ENCODE peak calls at places on chromosome 1, in six cellular contexts. One of them, this sample, is unnamed.

GRCh38 chr1:54277451-54278355 is 77.7 kb downstream of the MRPL37 start:
- DNase-seq in keratinocyte: no peak
- DNase-seq in cardiac muscle cell: no peak
- DNase-seq in aorta: no peak
- DNase-seq in right cardiac atrium: no peak
- DNase-seq in astrocyte of the cerebellum: no peak
- DNase-seq in this sample: no peak

GRCh38 chr1:153567621-153568366 is 2.1 kb upstream of the S100A2 start:
- DNase-seq in keratinocyte: peak
- DNase-seq in cardiac muscle cell: no peak
- DNase-seq in aorta: no peak
- DNase-seq in right cardiac atrium: no peak
- DNase-seq in astrocyte of the cerebellum: no peak
- DNase-seq in this sample: no peak

GRCh38 chr1:213393860-213394259 is 342.8 kb downstream of the RPS6KC1 start:
- DNase-seq in keratinocyte: no peak
- DNase-seq in cardiac muscle cell: no peak
- DNase-seq in aorta: no peak
- DNase-seq in right cardiac atrium: no peak
- DNase-seq in astrocyte of the cerebellum: no peak
- DNase-seq in this sample: no peak

GRCh38 chr1:182315157-182315556 is 76.4 kb downstream of the GLUL start:
- DNase-seq in keratinocyte: no peak
- DNase-seq in cardiac muscle cell: no peak
- DNase-seq in aorta: no peak
- DNase-seq in right cardiac atrium: no peak
- DNase-seq in astrocyte of the cerebellum: no peak
- DNase-seq in this sample: no peak

GRCh38 chr1:65804584-65804983 is 11.9 kb downstream of the PDE4B start:
- DNase-seq in keratinocyte: no peak
- DNase-seq in cardiac muscle cell: no peak
- DNase-seq in aorta: no peak
- DNase-seq in right cardiac atrium: no peak
- DNase-seq in astrocyte of the cerebellum: no peak
- DNase-seq in this sample: no peak

GRCh38 chr1:199978408-199978940 is 49.0 kb upstream of the NR5A2 start:
- DNase-seq in keratinocyte: no peak
- DNase-seq in cardiac muscle cell: peak
- DNase-seq in aorta: no peak
- DNase-seq in right cardiac atrium: no peak
- DNase-seq in astrocyte of the cerebellum: no peak
- DNase-seq in this sample: no peak

GRCh38 chr1:226443439-226443838 is 35.5 kb upstream of the PARP1 start:
- DNase-seq in keratinocyte: peak
- DNase-seq in cardiac muscle cell: peak
- DNase-seq in aorta: no peak
- DNase-seq in right cardiac atrium: no peak
- DNase-seq in astrocyte of the cerebellum: peak
- DNase-seq in this sample: no peak

GRCh38 chr1:9505142-9505541 is 34.1 kb upstream of the SLC25A33 start:
- DNase-seq in keratinocyte: no peak
- DNase-seq in cardiac muscle cell: no peak
- DNase-seq in aorta: no peak
- DNase-seq in right cardiac atrium: no peak
- DNase-seq in astrocyte of the cerebellum: no peak
- DNase-seq in this sample: no peak

GRCh38 chr1:211469938-211470529 is 21.9 kb downstream of the RD3 start:
- DNase-seq in keratinocyte: peak
- DNase-seq in cardiac muscle cell: peak
- DNase-seq in aorta: peak
- DNase-seq in right cardiac atrium: peak
- DNase-seq in astrocyte of the cerebellum: peak
- DNase-seq in this sample: peak

GRCh38 chr1:77413541-77414335 is 131.9 kb downstream of the AK5 start:
- DNase-seq in keratinocyte: no peak
- DNase-seq in cardiac muscle cell: peak
- DNase-seq in aorta: no peak
- DNase-seq in right cardiac atrium: no peak
- DNase-seq in astrocyte of the cerebellum: no peak
- DNase-seq in this sample: no peak

GRCh38 chr1:183097438-183098051 is 74.3 kb downstream of the LAMC1 start:
- DNase-seq in keratinocyte: no peak
- DNase-seq in cardiac muscle cell: peak
- DNase-seq in aorta: no peak
- DNase-seq in right cardiac atrium: no peak
- DNase-seq in astrocyte of the cerebellum: no peak
- DNase-seq in this sample: peak

GRCh38 chr1:206556748-206557635 is 49.7 kb downstream of the RASSF5 start:
- DNase-seq in keratinocyte: no peak
- DNase-seq in cardiac muscle cell: peak
- DNase-seq in aorta: peak
- DNase-seq in right cardiac atrium: peak
- DNase-seq in astrocyte of the cerebellum: no peak
- DNase-seq in this sample: no peak

GRCh38 chr1:71919812-71920509 is 362.4 kb downstream of the NEGR1 start:
- DNase-seq in keratinocyte: no peak
- DNase-seq in cardiac muscle cell: no peak
- DNase-seq in aorta: no peak
- DNase-seq in right cardiac atrium: no peak
- DNase-seq in astrocyte of the cerebellum: no peak
- DNase-seq in this sample: no peak

GRCh38 chr1:97999320-97999719 is 78.5 kb upstream of the DPYD start:
- DNase-seq in keratinocyte: no peak
- DNase-seq in cardiac muscle cell: peak
- DNase-seq in aorta: no peak
- DNase-seq in right cardiac atrium: no peak
- DNase-seq in astrocyte of the cerebellum: peak
- DNase-seq in this sample: peak

GRCh38 chr1:66248746-66249145 is 285.2 kb upstream of the SGIP1 start:
- DNase-seq in keratinocyte: no peak
- DNase-seq in cardiac muscle cell: no peak
- DNase-seq in aorta: no peak
- DNase-seq in right cardiac atrium: no peak
- DNase-seq in astrocyte of the cerebellum: no peak
- DNase-seq in this sample: no peak

GRCh38 chr1:19591482-19592093 is 52.5 kb upstream of the NBL1 start:
- DNase-seq in keratinocyte: no peak
- DNase-seq in cardiac muscle cell: no peak
- DNase-seq in aorta: no peak
- DNase-seq in right cardiac atrium: no peak
- DNase-seq in astrocyte of the cerebellum: no peak
- DNase-seq in this sample: no peak

GRCh38 chr1:110671323-110671722 is 3.4 kb downstream of the KCNA3 start:
- DNase-seq in keratinocyte: no peak
- DNase-seq in cardiac muscle cell: no peak
- DNase-seq in aorta: no peak
- DNase-seq in right cardiac atrium: no peak
- DNase-seq in astrocyte of the cerebellum: no peak
- DNase-seq in this sample: no peak

GRCh38 chr1:110672753-110673108 is 2.0 kb downstream of the KCNA3 start:
- DNase-seq in keratinocyte: no peak
- DNase-seq in cardiac muscle cell: no peak
- DNase-seq in aorta: no peak
- DNase-seq in right cardiac atrium: no peak
- DNase-seq in astrocyte of the cerebellum: no peak
- DNase-seq in this sample: no peak

GRCh38 chr1:110673197-110673701 is 1.5 kb downstream of the KCNA3 start:
- DNase-seq in keratinocyte: no peak
- DNase-seq in cardiac muscle cell: no peak
- DNase-seq in aorta: no peak
- DNase-seq in right cardiac atrium: no peak
- DNase-seq in astrocyte of the cerebellum: no peak
- DNase-seq in this sample: no peak

GRCh38 chr1:110673805-110674336 is 869 bp downstream of the KCNA3 start:
- DNase-seq in keratinocyte: no peak
- DNase-seq in cardiac muscle cell: no peak
- DNase-seq in aorta: peak
- DNase-seq in right cardiac atrium: peak
- DNase-seq in astrocyte of the cerebellum: no peak
- DNase-seq in this sample: no peak

DNA sequence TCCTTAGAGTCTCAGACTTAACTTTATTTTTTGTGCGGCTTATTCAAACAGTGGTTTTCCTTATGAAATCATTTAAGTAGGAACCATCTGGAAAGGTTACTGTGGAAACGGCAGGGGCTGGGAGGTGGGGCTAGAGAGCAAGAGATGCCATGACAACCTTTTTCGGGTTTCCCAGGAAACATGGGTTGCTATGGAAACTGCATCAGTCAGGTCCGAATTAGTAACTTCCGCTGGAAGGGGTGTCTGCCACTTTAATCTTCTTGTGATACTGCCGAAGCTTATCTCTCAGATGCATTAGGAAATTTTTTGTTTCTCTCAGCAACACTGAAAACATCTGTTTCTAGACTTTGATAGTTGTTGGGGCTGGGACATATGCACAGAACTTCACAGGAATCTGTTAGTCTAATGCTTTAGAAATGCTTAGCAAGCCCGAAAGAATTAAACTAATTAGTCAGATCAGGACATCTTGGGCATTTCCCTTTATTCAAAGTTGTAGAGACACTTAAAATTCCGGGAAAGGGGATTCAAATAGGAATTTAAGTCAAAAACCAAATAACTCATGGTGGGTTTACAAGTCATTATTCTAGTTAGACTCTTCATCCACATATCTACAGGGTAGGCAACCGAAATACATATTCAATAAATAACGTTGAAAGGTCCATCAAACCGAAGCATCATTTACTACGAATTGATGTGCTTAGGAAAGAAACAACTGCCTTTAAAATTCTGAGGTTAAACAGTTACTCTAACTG is 2.6 kb downstream of the KCNA3 start:
- DNase-seq in keratinocyte: no peak
- DNase-seq in cardiac muscle cell: peak
- DNase-seq in aorta: no peak
- DNase-seq in right cardiac atrium: no peak
- DNase-seq in astrocyte of the cerebellum: no peak
- DNase-seq in this sample: no peak
- H3K4me3 ChIP-seq in keratinocyte: no peak
- H3K4me3 ChIP-seq in cardiac muscle cell: no peak
- H3K4me3 ChIP-seq in aorta: no peak
- H3K4me3 ChIP-seq in right cardiac atrium: no peak
- H3K4me3 ChIP-seq in astrocyte of the cerebellum: no peak
- H3K4me3 ChIP-seq in this sample: no peak

GRCh38 chr1:198681831-198682756 is 43.3 kb downstream of the PTPRC start:
- DNase-seq in keratinocyte: no peak
- DNase-seq in cardiac muscle cell: peak
- DNase-seq in aorta: no peak
- DNase-seq in right cardiac atrium: peak
- DNase-seq in astrocyte of the cerebellum: peak
- DNase-seq in this sample: peak
- H3K4me3 ChIP-seq in keratinocyte: no peak
- H3K4me3 ChIP-seq in cardiac muscle cell: no peak
- H3K4me3 ChIP-seq in aorta: no peak
- H3K4me3 ChIP-seq in right cardiac atrium: no peak
- H3K4me3 ChIP-seq in astrocyte of the cerebellum: peak
- H3K4me3 ChIP-seq in this sample: peak

DNA sequence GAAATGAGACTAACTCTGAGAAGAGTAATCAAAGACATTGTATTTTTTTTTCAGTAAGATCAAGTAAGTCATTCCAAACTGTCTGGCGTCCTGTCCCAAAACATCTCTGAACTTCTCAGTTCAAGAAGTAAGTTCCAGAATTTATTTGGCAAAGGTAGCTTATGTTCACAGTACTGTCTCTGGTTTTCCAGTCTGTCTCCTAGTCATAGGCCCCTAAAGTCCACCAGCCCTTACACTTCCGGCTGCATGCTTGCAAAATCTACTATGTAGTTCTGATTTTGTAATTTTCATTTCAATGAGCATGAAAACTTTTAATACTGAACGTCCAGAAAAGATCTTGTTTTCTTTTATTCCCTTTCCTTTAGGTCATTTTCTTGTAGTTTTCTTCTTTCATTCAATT is 61.3 kb upstream of the S1PR1 start:
- DNase-seq in keratinocyte: no peak
- DNase-seq in cardiac muscle cell: peak
- DNase-seq in aorta: no peak
- DNase-seq in right cardiac atrium: no peak
- DNase-seq in astrocyte of the cerebellum: no peak
- DNase-seq in this sample: no peak
- H3K4me3 ChIP-seq in keratinocyte: no peak
- H3K4me3 ChIP-seq in cardiac muscle cell: no peak
- H3K4me3 ChIP-seq in aorta: no peak
- H3K4me3 ChIP-seq in right cardiac atrium: no peak
- H3K4me3 ChIP-seq in astrocyte of the cerebellum: no peak
- H3K4me3 ChIP-seq in this sample: no peak

GRCh38 chr1:110214454-110215404 is 4.6 kb downstream of the KCNC4 start:
- DNase-seq in keratinocyte: no peak
- DNase-seq in cardiac muscle cell: peak
- DNase-seq in aorta: no peak
- DNase-seq in right cardiac atrium: no peak
- DNase-seq in astrocyte of the cerebellum: no peak
- DNase-seq in this sample: no peak

GRCh38 chr1:110211503-110212164 is 1.5 kb downstream of the KCNC4 start:
- DNase-seq in keratinocyte: no peak
- DNase-seq in cardiac muscle cell: no peak
- DNase-seq in aorta: peak
- DNase-seq in right cardiac atrium: peak
- DNase-seq in astrocyte of the cerebellum: no peak
- DNase-seq in this sample: no peak

GRCh38 chr1:110210604-110211502 is 739 bp downstream of the KCNC4 start:
- DNase-seq in keratinocyte: no peak
- DNase-seq in cardiac muscle cell: peak
- DNase-seq in aorta: peak
- DNase-seq in right cardiac atrium: peak
- DNase-seq in astrocyte of the cerebellum: no peak
- DNase-seq in this sample: no peak

GRCh38 chr1:110213143-110213540 is 3.0 kb downstream of the KCNC4 start:
- DNase-seq in keratinocyte: no peak
- DNase-seq in cardiac muscle cell: no peak
- DNase-seq in aorta: no peak
- DNase-seq in right cardiac atrium: no peak
- DNase-seq in astrocyte of the cerebellum: no peak
- DNase-seq in this sample: no peak

DNA sequence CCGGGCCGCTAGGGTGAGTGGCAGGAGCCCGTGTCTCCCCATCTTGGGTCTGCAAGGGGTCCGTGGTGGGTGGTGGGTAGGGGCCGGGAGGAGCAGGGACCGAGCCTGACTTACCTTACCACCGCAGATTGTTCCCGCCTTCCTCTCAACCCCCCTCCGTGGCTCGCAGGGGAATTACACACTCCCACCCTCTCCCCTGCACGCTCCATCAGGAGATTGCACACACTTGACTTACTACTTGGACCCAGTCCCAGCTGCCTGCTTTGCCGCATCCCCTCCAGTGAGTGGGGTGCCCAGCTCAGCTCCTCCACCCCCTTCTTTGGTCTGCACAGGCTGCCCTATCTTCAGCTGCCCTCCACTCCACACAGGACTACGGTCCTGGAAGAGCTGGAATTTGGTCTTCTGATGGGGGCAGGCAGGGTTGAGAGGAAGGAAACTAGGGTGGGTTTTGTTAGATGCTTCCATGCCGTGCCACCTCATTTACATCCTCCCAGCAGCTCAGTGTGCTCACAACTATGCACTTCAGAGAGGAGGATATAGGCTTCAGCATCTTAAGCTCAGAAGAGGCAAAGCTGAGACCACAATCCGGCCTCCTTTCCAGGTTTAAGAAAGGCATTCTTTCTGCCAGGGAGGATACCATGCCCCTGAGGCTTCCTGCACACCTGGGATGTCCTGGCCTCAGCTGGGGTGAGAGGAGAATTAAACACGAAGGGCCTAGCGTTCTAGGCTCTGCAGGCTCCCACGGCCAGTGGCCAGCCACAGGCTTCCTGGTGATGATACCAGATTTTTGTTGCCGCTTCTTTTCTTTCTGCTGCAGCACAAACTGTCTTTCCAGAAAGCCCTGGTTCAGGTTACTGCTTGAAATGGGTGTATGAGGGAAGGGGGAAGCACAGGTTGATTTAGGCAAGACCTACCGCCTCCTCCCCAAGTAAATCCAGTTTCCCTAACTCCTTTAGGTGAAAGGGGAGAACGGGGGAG is 2.3 kb downstream of the KCNC4 start:
- DNase-seq in keratinocyte: no peak
- DNase-seq in cardiac muscle cell: peak
- DNase-seq in aorta: no peak
- DNase-seq in right cardiac atrium: no peak
- DNase-seq in astrocyte of the cerebellum: no peak
- DNase-seq in this sample: no peak
- H3K4me3 ChIP-seq in keratinocyte: peak
- H3K4me3 ChIP-seq in cardiac muscle cell: peak
- H3K4me3 ChIP-seq in aorta: no peak
- H3K4me3 ChIP-seq in right cardiac atrium: peak
- H3K4me3 ChIP-seq in astrocyte of the cerebellum: no peak
- H3K4me3 ChIP-seq in this sample: no peak